ENCODE peak calls at places on chromosomes 16 and 17, in eight cellular contexts. S is neural progenitor cell, F is astrocyte, Y is endothelial cell of umbilical vein, H is hepatocyte, A is K562, Z is GM23338, I is fibroblast of lung. V is an unnamed sample.

GRCh38 chr16:84481051-84481735 is 23.3 kb downstream of the MEAK7 start:
- DNase-seq in I (no peak), Z (no peak), H (peak; percentile 4), S (no peak), Y (no peak), F (no peak), A (no peak), V (no peak)

GRCh38 chr17:980406-981291 is 1.1 kb upstream of the NXN start:
- DNase-seq in I (peak; percentile 71), S (peak; percentile 94), F (peak; percentile 51), A (peak; percentile 79), Z (peak; percentile 96), Y (peak; percentile 82), H (peak; percentile 94), V (peak; percentile 89)

GRCh38 chr17:65553646-65554567 is 7.5 kb downstream of the AXIN2 start:
- DNase-seq in Y (no peak), F (no peak), Z (no peak), H (no peak), S (peak; percentile 27), A (no peak), I (no peak), V (no peak)

GRCh38 chr17:2400474-2400866 is 390 bp downstream of the MNT start:
- DNase-seq in H (peak; percentile 79), F (no peak), Y (peak; percentile 51), S (peak; percentile 90), A (peak; percentile 70), Z (peak; percentile 83), I (peak; percentile 47), V (peak; percentile 27)

GRCh38 chr16:84692451-84692850 is 7.3 kb upstream of the USP10 start:
- DNase-seq in S (no peak), H (no peak), Y (peak; percentile 61), I (no peak), Z (no peak), F (peak; percentile 25), A (no peak), V (no peak)

GRCh38 chr16:5850632-5851175 is 753.1 kb upstream of the EEF2KMT start:
- DNase-seq in F (no peak), Y (no peak), H (no peak), S (no peak), I (no peak), Z (no peak), A (no peak), V (no peak)

GRCh38 chr16:79468236-79468635 is 132.3 kb downstream of the MAF start:
- DNase-seq in Y (no peak), Z (no peak), A (peak; percentile 3), S (no peak), I (no peak), H (no peak), F (no peak), V (no peak)

GRCh38 chr17:1627987-1628855 is at the start of gene SLC43A2:
- DNase-seq in F (peak; percentile 61), Y (peak; percentile 83), A (peak; percentile 87), Z (peak; percentile 95), I (peak; percentile 76), S (peak; percentile 96), H (peak; percentile 93), V (peak; percentile 69)

GRCh38 chr16:86935323-86935669 is 356.9 kb downstream of the FOXL1 start:
- DNase-seq in A (no peak), H (no peak), Y (no peak), Z (no peak), I (no peak), F (no peak), S (no peak), V (no peak)

GRCh38 chr16:84323626-84324025 is 28.9 kb downstream of the WFDC1 start:
- DNase-seq in I (no peak), S (no peak), Y (no peak), H (no peak), A (no peak), Z (no peak), F (no peak), V (no peak)

GRCh38 chr17:47225436-47225858 is 16.3 kb downstream of the MYL4 start:
- DNase-seq in Y (peak; percentile 98), H (no peak), S (no peak), A (peak; percentile 68), Z (no peak), F (peak; percentile 85), I (peak; percentile 89), V (peak; percentile 99)

GRCh38 chr16:17147942-17148341 is 322.8 kb downstream of the XYLT1 start:
- DNase-seq in A (no peak), I (no peak), F (no peak), H (no peak), S (no peak), Z (no peak), Y (no peak), V (no peak)

GRCh38 chr16:85428168-85428898 is 184.8 kb upstream of the GSE1 start:
- DNase-seq in A (peak; percentile 59), H (no peak), S (peak; percentile 60), Y (peak; percentile 8), F (no peak), Z (peak; percentile 76), I (no peak), V (peak; percentile 46)

GRCh38 chr16:64864232-64864803 is 257.5 kb downstream of the CDH11 start:
- DNase-seq in S (no peak), Y (no peak), A (no peak), I (peak; percentile 98), H (peak; percentile 67), Z (no peak), F (peak; percentile 97), V (peak; percentile 76)

GRCh38 chr16:84884311-84885023 is 64.7 kb downstream of the CRISPLD2 start:
- DNase-seq in I (no peak), A (peak; percentile 50), H (no peak), Y (peak; percentile 10), Z (no peak), F (peak; percentile 19), S (peak; percentile 33), V (peak; percentile 30)

GRCh38 chr17:5286846-5287245 is 4.8 kb downstream of the RABEP1 start:
- DNase-seq in H (no peak), A (no peak), S (no peak), Y (no peak), I (no peak), Z (peak; percentile 49), F (no peak), V (no peak)

GRCh38 chr16:54287758-54288591 is 1.4 kb upstream of the IRX3 start:
- DNase-seq in I (no peak), F (no peak), Z (peak; percentile 30), Y (no peak), S (peak; percentile 57), H (no peak), A (no peak), V (no peak)

GRCh38 chr17:40017422-40018080 is 2.3 kb downstream of the CSF3 start:
- DNase-seq in I (no peak), Z (no peak), H (no peak), Y (no peak), A (no peak), S (no peak), F (no peak), V (no peak)

GRCh38 chr17:80503031-80503430 is 26.6 kb upstream of the NPTX1 start:
- DNase-seq in Y (no peak), I (no peak), S (no peak), H (no peak), Z (no peak), A (no peak), F (no peak), V (no peak)

GRCh38 chr17:40563371-40564052 is 1.8 kb downstream of the CCR7 start:
- DNase-seq in A (no peak), I (no peak), H (no peak), F (no peak), Y (no peak), S (no peak), Z (no peak), V (no peak)

GRCh38 chr16:86818701-86819522 is 240.6 kb downstream of the FOXL1 start:
- DNase-seq in A (peak; percentile 25), Z (no peak), S (no peak), I (no peak), Y (peak; percentile 80), H (peak; percentile 30), F (no peak), V (no peak)

GRCh38 chr17:17579691-17580090 is 11.8 kb downstream of the PEMT start:
- DNase-seq in A (no peak), Y (no peak), I (no peak), S (no peak), H (no peak), F (no peak), Z (no peak), V (peak; percentile 61)

GRCh38 chr17:44907696-44908470 is 7.4 kb downstream of the GFAP start:
- DNase-seq in S (no peak), Y (no peak), A (no peak), Z (no peak), I (no peak), H (no peak), F (no peak), V (no peak)

GRCh38 chr17:77455111-77455877 is 314.5 kb downstream of the SEC14L1 start:
- DNase-seq in I (peak; percentile 99), A (no peak), S (no peak), Y (no peak), Z (no peak), F (peak; percentile 99), H (no peak), V (no peak)

GRCh38 chr17:77454560-77455095 is 313.9 kb downstream of the SEC14L1 start:
- DNase-seq in Y (no peak), H (no peak), S (no peak), Z (no peak), A (no peak), I (no peak), F (no peak), V (no peak)

GRCh38 chr17:77455878-77456234 is 315.1 kb downstream of the SEC14L1 start:
- DNase-seq in A (no peak), Z (no peak), F (no peak), Y (no peak), H (no peak), I (no peak), S (no peak), V (no peak)

GRCh38 chr17:77451894-77452852 is 311.4 kb downstream of the SEC14L1 start:
- DNase-seq in S (peak; percentile 86), Z (peak; percentile 86), Y (peak; percentile 68), I (peak; percentile 81), A (peak; percentile 57), H (peak; percentile 90), F (peak; percentile 69), V (no peak)

GRCh38 chr17:77453613-77454559 is 313.1 kb downstream of the SEC14L1 start:
- DNase-seq in Y (no peak), F (no peak), Z (no peak), A (peak; percentile 85), I (no peak), S (no peak), H (peak; percentile 77), V (no peak)
- H3K27ac ChIP-seq in Y (no peak overlapping the region), F (peak overlapping the region; percentile 88), Z (no peak overlapping the region), A (peak overlapping the region; percentile 70), I (peak overlapping the region; percentile 69), S (peak overlapping the region; percentile 59), H (peak overlapping the region; percentile 100), V (no peak overlapping the region)

GRCh38 chr17:48612854-48613691 is 2.0 kb downstream of the HOXB8 start:
- DNase-seq in H (peak; percentile 61), S (peak; percentile 71), I (peak; percentile 19), F (no peak), A (no peak), Z (peak; percentile 57), Y (peak; percentile 67), V (no peak)
- TF ChIP-seq EZH2 in H (no peak), S (peak; percentile 23), I (no peak), F (peak; percentile 71), A (no peak), Z (peak; percentile 100), Y (no peak), V (no peak)

GRCh38 chr17:50373705-50374104 is 676 bp downstream of the EME1 start:
- DNase-seq in Y (no peak), H (no peak), F (no peak), Z (no peak), I (no peak), A (no peak), S (no peak), V (no peak)
- H3K27ac ChIP-seq in Y (no peak overlapping the region), H (no peak overlapping the region), F (no peak overlapping the region), Z (peak overlapping the region; percentile 88), I (peak overlapping the region; percentile 96), A (peak overlapping the region; percentile 99), S (no peak overlapping the region), V (peak overlapping the region; percentile 89)

GRCh38 chr17:15323147-15323546 is 18.2 kb downstream of the TEKT3 start:
- DNase-seq in A (no peak), Y (no peak), H (no peak), F (no peak), S (no peak), Z (no peak), I (no peak), V (no peak)
- TF ChIP-seq EZH2 in A (no peak), Y (no peak), H (no peak), F (no peak), S (no peak), Z (no peak), I (no peak), V (no peak)